ENCODE peak calls at places on chromosome 7, in six cellular contexts. W, S, R, F, K and U are unnamed samples.

GRCh38 chr7:118151671-118152070 is 32.3 kb upstream of the LSM8 start:
- DNase-seq in W (no peak), S (no peak), R (no peak), F (no peak), K (no peak), U (no peak)

GRCh38 chr7:17305387-17306171 is 7.1 kb downstream of the AHR start:
- DNase-seq in W (no peak), S (no peak), R (no peak), F (no peak), K (no peak), U (no peak)

GRCh38 chr7:105794741-105795729 is 81.4 kb downstream of the ATXN7L1 start:
- DNase-seq in W (no peak), S (no peak), R (no peak), F (no peak), K (no peak), U (no peak)

GRCh38 chr7:137820156-137820555 is 26.6 kb downstream of the DGKI start:
- DNase-seq in W (no peak), S (no peak), R (no peak), F (no peak), K (no peak), U (no peak)

GRCh38 chr7:21497072-21497471 is 45.8 kb upstream of the DNAH11 start:
- DNase-seq in W (no peak), S (no peak), R (no peak), F (no peak), K (peak; percentile 26), U (no peak)

GRCh38 chr7:53940483-53940882 is 601.7 kb upstream of the VSTM2A start:
- DNase-seq in W (no peak), S (no peak), R (no peak), F (no peak), K (no peak), U (no peak)

GRCh38 chr7:78497730-78498129 is 699.2 kb downstream of the PHTF2 start:
- DNase-seq in W (no peak), S (no peak), R (no peak), F (no peak), K (no peak), U (no peak)

GRCh38 chr7:107029061-107029763 is 15.3 kb upstream of the PRKAR2B start:
- DNase-seq in W (no peak), S (no peak), R (peak; percentile 61), F (no peak), K (no peak), U (no peak)

GRCh38 chr7:155618708-155619633 is 25.5 kb upstream of the RBM33 start:
- DNase-seq in W (no peak), S (no peak), R (no peak), F (no peak), K (peak; percentile 85), U (no peak)

GRCh38 chr7:5387711-5388245 is 35.9 kb downstream of the TNRC18 start:
- DNase-seq in W (no peak), S (no peak), R (no peak), F (no peak), K (no peak), U (no peak)

GRCh38 chr7:101705327-101705726 is 76.2 kb upstream of the MYL10 start:
- DNase-seq in W (no peak), S (no peak), R (peak; percentile 28), F (no peak), K (no peak), U (no peak)

GRCh38 chr7:2709553-2710165 is 21.7 kb downstream of the AMZ1 start:
- DNase-seq in W (no peak), S (peak; percentile 77), R (peak; percentile 32), F (no peak), K (peak; percentile 99), U (peak; percentile 80)

GRCh38 chr7:35760082-35760770 is 40.6 kb upstream of the SEPTIN7 start:
- DNase-seq in W (no peak), S (no peak), R (no peak), F (no peak), K (no peak), U (no peak)

GRCh38 chr7:92402920-92403759 is 44.1 kb upstream of the GATAD1 start:
- DNase-seq in W (peak; percentile 45), S (no peak), R (no peak), F (no peak), K (no peak), U (no peak)

GRCh38 chr7:56447864-56448693 is 331.9 kb upstream of the NUPR2 start:
- DNase-seq in W (no peak), S (no peak), R (no peak), F (peak; percentile 89), K (no peak), U (no peak)

GRCh38 chr7:496528-497295 is 22.9 kb downstream of the PDGFA start:
- DNase-seq in W (no peak), S (no peak), R (no peak), F (no peak), K (no peak), U (peak; percentile 68)

GRCh38 chr7:80231719-80232118 is 97.1 kb downstream of the GNAI1 start:
- DNase-seq in W (no peak), S (no peak), R (no peak), F (no peak), K (no peak), U (no peak)

GRCh38 chr7:100102950-100103840 is 1.8 kb downstream of the AP4M1 start:
- DNase-seq in W (peak; percentile 49), S (no peak), R (no peak), F (peak; percentile 87), K (no peak), U (no peak)

GRCh38 chr7:128682125-128682524 is 10.0 kb downstream of the GARIN1A start:
- DNase-seq in W (no peak), S (no peak), R (peak; percentile 85), F (no peak), K (no peak), U (no peak)

GRCh38 chr7:56063500-56063881 is 595 bp upstream of the SUMF2 start:
- DNase-seq in W (no peak), S (no peak), R (no peak), F (no peak), K (no peak), U (no peak)

GRCh38 chr7:1611708-1612241 is 41.9 kb upstream of the PSMG3 start:
- DNase-seq in W (peak; percentile 92), S (peak; percentile 69), R (peak; percentile 18), F (peak; percentile 52), K (no peak), U (no peak)

GRCh38 chr7:135208417-135208793 is 2.9 kb downstream of the WDR91 start:
- DNase-seq in W (no peak), S (no peak), R (peak; percentile 55), F (no peak), K (no peak), U (peak; percentile 68)

GRCh38 chr7:27850531-27850930 is 110.6 kb downstream of the TAX1BP1 start:
- DNase-seq in W (no peak), S (no peak), R (no peak), F (no peak), K (no peak), U (no peak)